ENCODE peak calls at places on chromosomes 1 and 21, in five cellular contexts. One of them, this sample, is unnamed.
A peak's percentile ranks its signal among the peaks of the same experiment; 100 is the strongest.

GRCh38 chr1:229841230-229841629 is 215.2 kb downstream of the URB2 start:
- DNase-seq in amniotic epithelial cell: no peak
- DNase-seq in NCI-H345: no peak
- DNase-seq in ELR: no peak
- DNase-seq in amniotic stem cell: no peak
- DNase-seq in this sample: no peak

GRCh38 chr1:55364216-55364615 is 149.1 kb upstream of the USP24 start:
- DNase-seq in amniotic stem cell: no peak
- DNase-seq in ELR: no peak
- DNase-seq in NCI-H345: no peak
- DNase-seq in amniotic epithelial cell: peak; percentile 69
- DNase-seq in this sample: no peak

GRCh38 chr21:45404726-45405270 is at the start of gene COL18A1:
- DNase-seq in amniotic stem cell: no peak
- DNase-seq in ELR: peak; percentile 65
- DNase-seq in amniotic epithelial cell: no peak
- DNase-seq in NCI-H345: peak; percentile 50
- DNase-seq in this sample: peak; percentile 16

GRCh38 chr1:29245876-29246275 is 9.6 kb downstream of the PTPRU start:
- DNase-seq in NCI-H345: peak; percentile 23
- DNase-seq in ELR: peak; percentile 52
- DNase-seq in amniotic stem cell: no peak
- DNase-seq in amniotic epithelial cell: peak; percentile 73
- DNase-seq in this sample: peak; percentile 45

GRCh38 chr1:17207046-17207445 is 2.1 kb downstream of the PADI1 start:
- DNase-seq in amniotic epithelial cell: no peak
- DNase-seq in amniotic stem cell: no peak
- DNase-seq in ELR: no peak
- DNase-seq in NCI-H345: no peak
- DNase-seq in this sample: no peak

GRCh38 chr1:196399713-196400112 is 208.5 kb downstream of the KCNT2 start:
- DNase-seq in ELR: no peak
- DNase-seq in amniotic epithelial cell: peak; percentile 31
- DNase-seq in NCI-H345: no peak
- DNase-seq in amniotic stem cell: no peak
- DNase-seq in this sample: no peak

GRCh38 chr1:101025283-101025679 is 303 bp downstream of the DPH5 start:
- DNase-seq in amniotic stem cell: no peak
- DNase-seq in NCI-H345: peak; percentile 27
- DNase-seq in amniotic epithelial cell: peak; percentile 36
- DNase-seq in ELR: peak; percentile 46
- DNase-seq in this sample: peak; percentile 9

GRCh38 chr1:246284021-246284420 is 223.1 kb downstream of the SMYD3 start:
- DNase-seq in amniotic stem cell: no peak
- DNase-seq in NCI-H345: no peak
- DNase-seq in ELR: no peak
- DNase-seq in amniotic epithelial cell: peak; percentile 56
- DNase-seq in this sample: no peak

GRCh38 chr1:182170941-182171461 is 109.5 kb upstream of the ZNF648 start:
- DNase-seq in NCI-H345: no peak
- DNase-seq in amniotic stem cell: no peak
- DNase-seq in ELR: no peak
- DNase-seq in amniotic epithelial cell: no peak
- DNase-seq in this sample: no peak

GRCh38 chr1:85692730-85693314 is 15.4 kb downstream of the ZNHIT6 start:
- DNase-seq in amniotic stem cell: peak; percentile 43
- DNase-seq in NCI-H345: peak; percentile 7
- DNase-seq in ELR: peak; percentile 80
- DNase-seq in amniotic epithelial cell: peak; percentile 72
- DNase-seq in this sample: peak; percentile 61

GRCh38 chr1:2451744-2452582 is 24.1 kb upstream of the PLCH2 start:
- DNase-seq in amniotic epithelial cell: peak; percentile 60
- DNase-seq in amniotic stem cell: peak; percentile 93
- DNase-seq in NCI-H345: no peak
- DNase-seq in ELR: peak; percentile 97
- DNase-seq in this sample: peak; percentile 90

GRCh38 chr1:91402023-91402422 is 2.6 kb downstream of the HFM1 start:
- DNase-seq in amniotic stem cell: no peak
- DNase-seq in amniotic epithelial cell: peak; percentile 45
- DNase-seq in ELR: peak; percentile 44
- DNase-seq in NCI-H345: peak; percentile 45
- DNase-seq in this sample: peak; percentile 2

GRCh38 chr1:169363046-169363756 is 4.4 kb downstream of the NME7 start:
- DNase-seq in amniotic stem cell: peak; percentile 53
- DNase-seq in amniotic epithelial cell: peak; percentile 92
- DNase-seq in ELR: peak; percentile 96
- DNase-seq in NCI-H345: no peak
- DNase-seq in this sample: peak; percentile 81

GRCh38 chr1:87940410-87940809 is 611.7 kb downstream of the LMO4 start:
- DNase-seq in amniotic stem cell: no peak
- DNase-seq in ELR: no peak
- DNase-seq in NCI-H345: peak; percentile 38
- DNase-seq in amniotic epithelial cell: no peak
- DNase-seq in this sample: no peak

GRCh38 chr1:50348449-50349241 is 74.6 kb downstream of the DMRTA2 start:
- DNase-seq in NCI-H345: peak; percentile 88
- DNase-seq in amniotic stem cell: peak; percentile 32
- DNase-seq in ELR: peak; percentile 78
- DNase-seq in amniotic epithelial cell: peak; percentile 80
- DNase-seq in this sample: peak; percentile 64

GRCh38 chr1:39900662-39901485 is 843 bp downstream of the MYCL start:
- DNase-seq in amniotic epithelial cell: no peak
- DNase-seq in amniotic stem cell: no peak
- DNase-seq in NCI-H345: peak; percentile 36
- DNase-seq in ELR: peak; percentile 45
- DNase-seq in this sample: no peak

GRCh38 chr21:42445311-42445710 is 41.6 kb downstream of the UBASH3A start:
- DNase-seq in amniotic epithelial cell: no peak
- DNase-seq in amniotic stem cell: no peak
- DNase-seq in ELR: no peak
- DNase-seq in NCI-H345: no peak
- DNase-seq in this sample: no peak

This sample was measured in HFFc6.